ENCODE peak calls at places on chromosomes 16 and 17, in four cellular contexts. M, E, F and S are unnamed samples.

GRCh38 chr17:70394833-70395232 is 225.5 kb downstream of the KCNJ2 start:
- DNase-seq in M (no peak), E (no peak), F (no peak), S (no peak)

GRCh38 chr17:68204736-68205135 is 43.1 kb upstream of the AMZ2 start:
- DNase-seq in M (peak), E (peak), F (no peak), S (no peak)

GRCh38 chr17:70905796-70906195 is 736.5 kb downstream of the KCNJ2 start:
- DNase-seq in M (peak), E (no peak), F (no peak), S (peak)

GRCh38 chr16:23842137-23842600 is 6.4 kb downstream of the PRKCB start:
- DNase-seq in M (no peak), E (no peak), F (no peak), S (no peak)

GRCh38 chr17:39538875-39539274 is 68.8 kb downstream of the NEUROD2 start:
- DNase-seq in M (no peak), E (no peak), F (no peak), S (no peak)

GRCh38 chr16:89912627-89913026 is 6.0 kb upstream of the MC1R start:
- DNase-seq in M (no peak), E (no peak), F (no peak), S (no peak)

GRCh38 chr16:25713785-25714570 is 22.2 kb downstream of the HS3ST4 start:
- DNase-seq in M (no peak), E (no peak), F (no peak), S (no peak)

GRCh38 chr17:66695098-66695497 is 139.8 kb upstream of the CACNG5 start:
- DNase-seq in M (no peak), E (no peak), F (no peak), S (no peak)

GRCh38 chr17:81402530-81402941 is 7.3 kb downstream of the BAHCC1 start:
- DNase-seq in M (no peak), E (no peak), F (no peak), S (no peak)

GRCh38 chr16:61149709-61150108 is 886.5 kb downstream of the CDH8 start:
- DNase-seq in M (no peak), E (no peak), F (no peak), S (no peak)

GRCh38 chr17:30363715-30364202 is 15.0 kb upstream of the CPD start:
- DNase-seq in M (no peak), E (peak), F (no peak), S (no peak)

GRCh38 chr17:55674107-55674506 is 48.6 kb downstream of the TMEM100 start:
- DNase-seq in M (no peak), E (no peak), F (no peak), S (no peak)

GRCh38 chr17:6555331-6556120 is 829 bp downstream of the PITPNM3 start:
- DNase-seq in M (no peak), E (peak), F (no peak), S (no peak)

GRCh38 chr16:34801875-34802274 is 1342.5 kb downstream of the TP53TG3F start:
- DNase-seq in M (no peak), E (no peak), F (no peak), S (no peak)

GRCh38 chr17:81252336-81253329 is 13.5 kb downstream of the NDUFAF8 start:
- DNase-seq in M (no peak), E (no peak), F (peak), S (no peak)

GRCh38 chr16:3123986-3124886 is 10.6 kb upstream of the ZNF213 start:
- DNase-seq in M (peak), E (peak), F (peak), S (peak)

GRCh38 chr17:79053251-79053925 is 21.2 kb upstream of the ENGASE start:
- DNase-seq in M (no peak), E (peak), F (no peak), S (no peak)

GRCh38 chr16:22232277-22233049 is 26.4 kb downstream of the EEF2K start:
- DNase-seq in M (no peak), E (peak), F (no peak), S (peak)

GRCh38 chr16:89691986-89692569 is 5.6 kb downstream of the CDK10 start:
- DNase-seq in M (no peak), E (no peak), F (no peak), S (no peak)

GRCh38 chr16:49750341-49751011 is 105.4 kb downstream of the ZNF423 start:
- DNase-seq in M (no peak), E (no peak), F (peak), S (no peak)

GRCh38 chr17:6478486-6478885 is 34.2 kb downstream of the PIMREG start:
- DNase-seq in M (no peak), E (no peak), F (no peak), S (no peak)

GRCh38 chr17:58432806-58433573 is 15.7 kb upstream of the RNF43 start:
- DNase-seq in M (no peak), E (no peak), F (no peak), S (no peak)

GRCh38 chr16:89519881-89520280 is 11.7 kb downstream of the SPG7 start:
- DNase-seq in M (no peak), E (no peak), F (no peak), S (no peak)

GRCh38 chr16:57341062-57341440 is 17.5 kb upstream of the CCL22 start:
- DNase-seq in M (no peak), E (no peak), F (no peak), S (no peak)

GRCh38 chr17:44119062-44119461 is 4.4 kb downstream of the HDAC5 start:
- DNase-seq in M (no peak), E (no peak), F (no peak), S (no peak)

GRCh38 chr16:66900721-66901441 is 17.8 kb downstream of the CDH16 start:
- DNase-seq in M (no peak), E (no peak), F (no peak), S (peak)

GRCh38 chr17:47649972-47650524 is 329 bp downstream of the KPNB1 start:
- DNase-seq in M (no peak), E (peak), F (no peak), S (peak)

GRCh38 chr17:7004398-7005253 is 7.8 kb upstream of the RNASEK start:
- DNase-seq in M (no peak), E (no peak), F (no peak), S (no peak)

GRCh38 chr16:57863434-57864160 is 61.3 kb upstream of the KIFC3 start:
- DNase-seq in M (peak), E (peak), F (peak), S (peak)

GRCh38 chr17:38898812-38899348 is 26.5 kb upstream of the LASP1NB start:
- DNase-seq in M (peak), E (peak), F (no peak), S (no peak)

GRCh38 chr16:24635900-24636610 is 93.4 kb upstream of the TNRC6A start:
- DNase-seq in M (peak), E (peak), F (peak), S (peak)

GRCh38 chr17:64747938-64748540 is 85.9 kb upstream of the SMURF2 start:
- DNase-seq in M (no peak), E (no peak), F (no peak), S (no peak)

GRCh38 chr16:64437706-64438329 is 684.0 kb downstream of the CDH11 start:
- DNase-seq in M (peak), E (no peak), F (peak), S (no peak)

GRCh38 chr17:61385869-61386245 is 13.8 kb upstream of the TBX2 start:
- DNase-seq in M (no peak), E (no peak), F (peak), S (peak)

GRCh38 chr17:7992924-7993323 is 9.5 kb upstream of the GUCY2D start:
- DNase-seq in M (no peak), E (no peak), F (no peak), S (no peak)

GRCh38 chr17:63419949-63420867 is 25.9 kb downstream of the CYB561 start:
- DNase-seq in M (no peak), E (peak), F (no peak), S (no peak)

GRCh38 chr17:76137351-76138233 is 3.5 kb downstream of the FOXJ1 start:
- DNase-seq in M (no peak), E (no peak), F (no peak), S (peak)

GRCh38 chr17:38705523-38705802 is 390 bp downstream of the MLLT6 start:
- DNase-seq in M (no peak), E (no peak), F (peak), S (peak)

GRCh38 chr17:9825751-9826150 is at the start of gene GLP2R:
- DNase-seq in M (no peak), E (no peak), F (no peak), S (no peak)